ENCODE peak calls at places on chromosomes 6 and 20, in seven cellular contexts. L is MM.1S, G is colonic mucosa, K is GM23248, F is PC-9, W is mammary epithelial cell, V is left ventricle myocardium inferior. M is an unnamed sample.

GRCh38 chr20:23242556-23243180 is 107.9 kb upstream of the NXT1 start:
- DNase-seq in L (no peak), G (no peak), K (no peak), F (no peak), W (no peak), V (no peak), M (no peak)

GRCh38 chr6:112415366-112415765 is 68.2 kb downstream of the RFPL4B start:
- DNase-seq in L (no peak), G (no peak), K (no peak), F (no peak), W (no peak), V (no peak), M (no peak)

GRCh38 chr6:53410508-53411258 is 61.9 kb upstream of the ELOVL5 start:
- DNase-seq in L (peak), G (peak), K (peak), F (no peak), W (peak), V (peak), M (no peak)

GRCh38 chr6:33904050-33904827 is 100.4 kb upstream of the MLN start:
- DNase-seq in L (peak), G (peak), K (no peak), F (no peak), W (no peak), V (no peak), M (peak)

GRCh38 chr20:32756156-32756555 is 6.0 kb upstream of the DNMT3B start:
- DNase-seq in L (no peak), G (no peak), K (no peak), F (no peak), W (no peak), V (no peak), M (no peak)

GRCh38 chr6:159797554-159797953 is 2.5 kb upstream of the PNLDC1 start:
- DNase-seq in L (no peak), G (no peak), K (no peak), F (no peak), W (no peak), V (no peak), M (no peak)

GRCh38 chr6:40960784-40961430 is 78.1 kb downstream of the UNC5CL start:
- DNase-seq in L (no peak), G (no peak), K (peak), F (no peak), W (peak), V (no peak), M (no peak)

GRCh38 chr6:1724616-1725015 is 114.9 kb downstream of the FOXC1 start:
- DNase-seq in L (no peak), G (peak), K (no peak), F (peak), W (peak), V (peak), M (peak)

GRCh38 chr20:46698788-46699187 is 9.5 kb upstream of the TP53RK start:
- DNase-seq in L (no peak), G (no peak), K (peak), F (no peak), W (no peak), V (no peak), M (no peak)

GRCh38 chr6:96124778-96125177 is 109.0 kb downstream of the FUT9 start:
- DNase-seq in L (no peak), G (no peak), K (no peak), F (no peak), W (no peak), V (no peak), M (no peak)

GRCh38 chr20:26218301-26218700 is 521.6 kb upstream of the ZNF337 start:
- DNase-seq in L (no peak), G (no peak), K (peak), F (no peak), W (no peak), V (no peak), M (no peak)

DNA sequence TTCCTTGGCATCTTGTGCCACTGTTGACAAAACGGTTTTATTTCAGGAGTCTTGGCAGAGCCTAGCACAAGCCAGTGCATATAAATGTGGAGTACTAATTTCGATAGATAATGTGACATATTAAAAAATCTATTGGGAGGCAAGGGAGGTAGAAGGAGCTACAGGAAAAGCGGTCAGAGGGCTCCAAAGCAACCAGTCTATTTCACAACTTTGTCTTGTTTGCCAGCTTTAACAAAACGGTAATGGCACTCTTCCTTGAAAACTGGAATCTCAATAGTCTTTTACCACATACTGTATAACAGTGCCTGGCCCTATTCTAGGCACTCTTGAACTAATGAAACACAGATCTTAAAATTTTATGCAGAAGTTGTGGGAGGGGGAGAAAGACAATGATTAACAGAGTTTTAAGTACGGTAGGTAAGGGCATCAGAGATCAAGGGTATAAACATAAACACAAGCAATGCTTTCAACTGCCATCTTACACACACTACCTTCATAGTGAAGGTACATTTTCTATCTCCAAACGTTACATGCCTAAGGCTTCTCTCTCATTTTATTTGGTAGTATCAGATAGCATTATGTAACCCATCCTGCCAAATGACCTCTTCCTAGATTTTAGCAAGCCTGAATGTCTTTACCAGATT is 33.5 kb upstream of the SYNCRIP start:
- DNase-seq in L (no peak), G (no peak), K (peak), F (no peak), W (no peak), V (no peak), M (no peak)
- H3K27ac ChIP-seq in L (peak), G (no peak), K (peak), F (peak), W (peak), V (peak), M (no peak)

GRCh38 chr6:35611235-35611634 is 77.5 kb downstream of the FKBP5 start:
- DNase-seq in L (peak), G (no peak), K (peak), F (no peak), W (no peak), V (no peak), M (no peak)
- H3K27ac ChIP-seq in L (peak), G (no peak), K (no peak), F (no peak), W (no peak), V (peak), M (no peak)

DNA sequence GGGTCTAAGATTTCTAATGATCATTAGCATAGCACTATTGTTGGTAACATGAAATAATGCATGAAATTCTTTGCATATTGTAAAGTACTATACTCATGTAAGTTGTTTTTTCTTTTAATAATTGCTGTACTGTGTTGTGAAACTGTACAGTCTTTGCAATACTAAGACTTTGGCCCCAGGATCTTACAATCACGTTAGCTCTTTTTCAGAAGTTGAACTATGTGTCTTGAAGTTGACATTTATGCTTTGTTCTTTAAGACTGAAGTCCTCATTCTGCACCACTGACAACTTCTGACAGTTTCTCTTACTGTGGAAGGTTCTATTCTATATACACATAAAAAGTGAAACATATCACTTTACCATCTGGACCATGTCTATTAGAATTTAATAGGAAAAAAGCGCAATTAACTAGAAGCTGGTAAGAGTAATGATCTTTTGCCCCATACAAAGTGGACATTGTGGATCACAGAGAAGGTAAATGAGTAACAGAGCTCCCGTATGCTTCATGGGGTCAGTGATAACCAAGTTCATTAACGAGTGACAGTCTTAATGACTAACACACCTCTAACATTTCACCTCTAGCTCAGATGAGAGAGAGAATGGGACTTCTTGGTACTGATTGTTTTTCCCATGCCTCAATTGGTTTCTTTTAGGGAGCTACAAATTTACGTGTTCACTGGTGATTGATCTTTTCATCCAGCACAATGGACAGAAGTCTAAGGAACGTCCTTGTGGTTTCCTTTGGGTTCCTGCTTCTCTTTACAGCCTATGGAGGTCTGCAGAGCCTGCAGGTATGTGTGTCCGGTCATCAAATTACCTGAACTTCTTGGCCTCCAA is at the start of gene UNC93A:
- DNase-seq in L (no peak), G (no peak), K (no peak), F (no peak), W (no peak), V (no peak), M (no peak)
- H3K27ac ChIP-seq in L (no peak), G (no peak), K (no peak), F (no peak), W (no peak), V (no peak), M (no peak)

GRCh38 chr6:134235937-134236751 is 81.8 kb downstream of the SGK1 start:
- DNase-seq in L (peak), G (no peak), K (peak), F (no peak), W (peak), V (no peak), M (no peak)
- H3K27ac ChIP-seq in L (no peak), G (no peak), K (no peak), F (peak), W (peak), V (no peak), M (no peak)

DNA sequence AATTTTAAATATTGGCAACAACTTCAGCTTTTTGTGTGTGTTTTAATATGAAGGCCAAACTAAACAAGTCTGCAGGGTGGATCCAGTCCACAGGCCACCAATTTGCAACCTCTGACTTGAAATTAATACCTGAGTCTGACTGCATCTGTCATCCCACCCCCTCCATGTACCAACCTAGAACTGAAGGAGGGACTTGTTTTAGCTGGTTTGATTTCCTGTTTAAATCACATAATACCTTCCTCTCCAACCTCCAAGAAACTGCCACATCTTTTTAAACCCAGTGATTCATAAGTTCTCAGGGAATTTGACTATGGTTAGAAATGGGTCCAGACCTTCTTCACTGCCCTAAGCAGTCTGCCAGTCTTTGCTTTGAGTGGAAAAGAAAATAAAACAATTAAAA is 21.6 kb downstream of the RNF8 start:
- DNase-seq in L (no peak), G (no peak), K (no peak), F (no peak), W (peak), V (no peak), M (no peak)
- H3K27ac ChIP-seq in L (no peak), G (no peak), K (no peak), F (no peak), W (no peak), V (no peak), M (no peak)